ENCODE peak calls at places on chromosomes 3 and 15, in eight cellular contexts. R is IMR-90; S is CD8-positive, alpha-beta memory T cell; V is astrocyte; Z is uterus; M is Panc1; K is brain microvascular endothelial cell; E is mammary epithelial cell. P is an unnamed sample.

GRCh38 chr3:23615068-23615467 is 190.7 kb upstream of the UBE2E1 start:
- DNase-seq in R (no peak), S (no peak), V (no peak), Z (no peak), M (no peak), K (no peak), E (no peak), P (no peak)

GRCh38 chr3:37806505-37807291 is 55.0 kb upstream of the CTDSPL start:
- DNase-seq in R (no peak), S (no peak), V (no peak), Z (no peak), M (no peak), K (no peak), E (no peak), P (no peak)

GRCh38 chr3:38119802-38120689 is 16.9 kb downstream of the ACAA1 start:
- DNase-seq in R (no peak), S (no peak), V (no peak), Z (peak; percentile 9), M (no peak), K (no peak), E (no peak), P (no peak)

GRCh38 chr3:110810356-110810755 is 261.3 kb upstream of the NECTIN3 start:
- DNase-seq in R (peak; percentile 62), S (no peak), V (no peak), Z (no peak), M (no peak), K (no peak), E (peak; percentile 24), P (no peak)

GRCh38 chr15:81270781-81271491 is 53.0 kb downstream of the STARD5 start:
- DNase-seq in R (peak; percentile 77), S (no peak), V (peak; percentile 49), Z (no peak), M (no peak), K (peak; percentile 68), E (peak; percentile 7), P (no peak)

GRCh38 chr15:70259030-70259424 is 161.3 kb upstream of the TLE3 start:
- DNase-seq in R (peak; percentile 62), S (peak; percentile 58), V (peak; percentile 51), Z (peak; percentile 65), M (no peak), K (peak; percentile 62), E (no peak), P (peak; percentile 62)

GRCh38 chr15:62957130-62957529 is 85.4 kb upstream of the TPM1 start:
- DNase-seq in R (peak; percentile 29), S (no peak), V (no peak), Z (no peak), M (no peak), K (no peak), E (peak; percentile 31), P (no peak)

GRCh38 chr3:114714957-114715356 is 421.1 kb downstream of the TIGIT start:
- DNase-seq in R (no peak), S (no peak), V (no peak), Z (no peak), M (no peak), K (no peak), E (no peak), P (no peak)

GRCh38 chr15:70374096-70374495 is 276.4 kb upstream of the TLE3 start:
- DNase-seq in R (no peak), S (no peak), V (no peak), Z (no peak), M (no peak), K (no peak), E (no peak), P (no peak)

GRCh38 chr3:120418866-120419490 is 31.8 kb downstream of the FSTL1 start:
- DNase-seq in R (no peak), S (peak; percentile 2), V (no peak), Z (no peak), M (peak; percentile 12), K (peak; percentile 31), E (peak; percentile 54), P (peak; percentile 80)

GRCh38 chr3:157129782-157130137 is 30.2 kb downstream of the CCNL1 start:
- DNase-seq in R (no peak), S (no peak), V (peak; percentile 42), Z (no peak), M (no peak), K (no peak), E (peak; percentile 90), P (no peak)

GRCh38 chr15:96331141-96331941 is 841 bp downstream of the NR2F2 start:
- DNase-seq in R (no peak), S (no peak), V (peak; percentile 29), Z (no peak), M (no peak), K (peak; percentile 34), E (no peak), P (no peak)

GRCh38 chr15:96332854-96333193 is 2.3 kb downstream of the NR2F2 start:
- DNase-seq in R (no peak), S (no peak), V (no peak), Z (no peak), M (no peak), K (peak; percentile 0), E (no peak), P (no peak)

GRCh38 chr15:96333194-96334016 is 2.9 kb downstream of the NR2F2 start:
- DNase-seq in R (no peak), S (no peak), V (peak; percentile 25), Z (no peak), M (no peak), K (peak; percentile 38), E (no peak), P (no peak)

GRCh38 chr15:96330450-96331140 is at the start of gene NR2F2:
- DNase-seq in R (peak; percentile 99), S (peak; percentile 14), V (peak; percentile 97), Z (peak; percentile 99), M (no peak), K (peak; percentile 99), E (peak; percentile 96), P (peak; percentile 60)

DNA sequence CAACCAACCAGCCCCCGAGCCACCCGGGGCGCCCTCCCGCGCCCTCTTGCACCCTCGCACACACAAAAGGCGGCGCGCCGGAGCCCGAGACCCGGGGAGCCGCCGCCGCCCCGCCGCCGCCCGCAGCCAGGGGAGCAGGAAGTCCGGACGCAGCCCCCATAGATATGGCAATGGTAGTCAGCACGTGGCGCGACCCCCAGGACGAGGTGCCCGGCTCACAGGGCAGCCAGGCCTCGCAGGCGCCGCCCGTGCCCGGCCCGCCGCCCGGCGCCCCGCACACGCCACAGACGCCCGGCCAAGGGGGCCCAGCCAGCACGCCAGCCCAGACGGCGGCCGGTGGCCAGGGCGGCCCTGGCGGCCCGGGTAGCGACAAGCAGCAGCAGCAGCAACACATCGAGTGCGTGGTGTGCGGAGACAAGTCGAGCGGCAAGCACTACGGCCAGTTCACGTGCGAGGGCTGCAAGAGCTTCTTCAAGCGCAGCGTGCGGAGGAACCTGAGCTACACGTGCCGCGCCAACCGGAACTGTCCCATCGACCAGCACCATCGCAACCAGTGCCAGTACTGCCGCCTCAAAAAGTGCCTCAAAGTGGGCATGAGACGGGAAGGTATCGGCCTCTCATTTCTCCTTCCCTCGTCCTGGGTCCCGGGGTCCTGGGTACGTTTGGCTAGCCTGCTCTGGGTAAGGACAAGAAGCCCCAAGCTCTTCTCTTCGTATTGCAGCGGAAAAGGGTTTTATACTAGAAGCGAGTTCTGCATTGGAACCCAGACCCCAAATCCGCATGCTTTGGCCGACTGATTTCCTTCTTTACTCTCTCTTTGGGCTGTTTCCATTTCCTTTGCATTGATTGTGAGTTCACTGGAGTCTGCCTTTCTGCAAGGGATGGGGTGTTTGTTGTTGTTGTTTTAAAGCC is 1.7 kb downstream of the NR2F2 start:
- DNase-seq in R (no peak), S (no peak), V (peak; percentile 35), Z (no peak), M (no peak), K (peak; percentile 35), E (no peak), P (no peak)
- H3K27me3 ChIP-seq in R (no peaks in the 10 kb centered on the region), S (peaks cover 50% of the 10 kb centered on the region), V (no peaks in the 10 kb centered on the region), Z (no peaks in the 10 kb centered on the region), M (no peaks in the 10 kb centered on the region), K (no peaks in the 10 kb centered on the region), E (no peaks in the 10 kb centered on the region), P (peaks cover 90% of the 10 kb centered on the region)

GRCh38 chr15:32030795-32031194 is 480 bp downstream of the CHRNA7 start:
- DNase-seq in R (no peak), S (no peak), V (no peak), Z (no peak), M (no peak), K (no peak), E (no peak), P (no peak)

GRCh38 chr15:32029409-32029861 is 880 bp upstream of the CHRNA7 start:
- DNase-seq in R (no peak), S (no peak), V (no peak), Z (peak; percentile 20), M (no peak), K (no peak), E (no peak), P (peak; percentile 71)

GRCh38 chr15:32033186-32033890 is 3.0 kb downstream of the CHRNA7 start:
- DNase-seq in R (no peak), S (no peak), V (no peak), Z (no peak), M (no peak), K (no peak), E (no peak), P (no peak)

GRCh38 chr15:32028921-32029320 is 1.4 kb upstream of the CHRNA7 start:
- DNase-seq in R (no peak), S (no peak), V (no peak), Z (no peak), M (no peak), K (no peak), E (no peak), P (no peak)

GRCh38 chr15:32029862-32030781 is at the start of gene CHRNA7:
- DNase-seq in R (peak; percentile 3), S (no peak), V (peak; percentile 4), Z (peak; percentile 52), M (no peak), K (peak; percentile 11), E (peak; percentile 15), P (peak; percentile 44)
- H3K27me3 ChIP-seq in R (peaks cover 29% of the 10 kb centered on the region), S (peaks cover 26% of the 10 kb centered on the region), V (peaks cover 28% of the 10 kb centered on the region), Z (no peaks in the 10 kb centered on the region), M (peaks cover 21% of the 10 kb centered on the region), K (peaks cover 22% of the 10 kb centered on the region), E (peaks cover 7% of the 10 kb centered on the region), P (no peaks in the 10 kb centered on the region)

DNA sequence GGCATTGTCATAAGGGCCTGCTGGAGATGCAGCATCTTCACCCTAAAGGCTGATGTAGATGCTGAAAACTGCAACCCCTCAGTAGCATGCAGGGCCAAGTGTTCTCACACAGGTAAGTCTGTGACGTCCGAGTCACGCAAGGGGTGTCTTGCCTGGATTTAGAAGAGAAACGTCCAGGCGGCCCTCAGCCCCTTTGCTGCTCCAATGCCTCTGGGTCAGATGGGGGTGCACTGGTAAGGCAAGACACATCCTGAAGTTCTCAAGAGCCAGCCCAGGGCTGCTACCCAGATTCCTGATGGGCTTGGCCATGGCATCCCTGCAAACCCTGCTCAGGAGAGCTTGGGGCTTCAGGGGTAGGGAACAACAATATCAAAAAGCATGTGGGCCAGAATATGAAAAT is 25.4 kb downstream of the ONECUT1 start:
- DNase-seq in R (no peak), S (no peak), V (no peak), Z (no peak), M (no peak), K (no peak), E (no peak), P (no peak)
- H3K27me3 ChIP-seq in R (peaks cover 13% of the 10 kb centered on the region), S (peaks cover 13% of the 10 kb centered on the region), V (peaks cover 11% of the 10 kb centered on the region), Z (peaks cover 3% of the 10 kb centered on the region), M (peaks cover 34% of the 10 kb centered on the region), K (no peaks in the 10 kb centered on the region), E (no peaks in the 10 kb centered on the region), P (peaks cover 14% of the 10 kb centered on the region)

DNA sequence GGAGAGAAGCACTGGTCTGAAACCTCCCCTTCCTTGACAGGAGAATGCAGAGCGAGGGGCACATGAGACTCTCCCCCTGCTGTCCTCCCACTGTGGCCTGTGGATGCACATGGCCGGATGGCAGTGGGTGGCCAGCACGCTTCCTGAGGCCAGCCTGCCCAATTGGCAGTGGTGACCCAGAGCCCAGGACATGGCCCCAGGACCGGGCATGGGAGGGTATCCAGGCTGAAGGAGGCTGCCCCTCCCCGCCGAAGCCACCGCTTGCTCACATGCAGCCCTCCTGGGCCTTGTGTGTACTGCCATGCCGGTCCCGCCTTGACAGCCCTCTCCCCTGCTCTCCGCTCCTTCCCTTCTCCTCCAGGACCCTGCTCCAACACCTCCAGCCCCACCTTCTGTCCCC is 100.9 kb downstream of the MEGF11 start:
- DNase-seq in R (no peak), S (no peak), V (no peak), Z (no peak), M (no peak), K (no peak), E (no peak), P (no peak)
- H3K27me3 ChIP-seq in R (peaks cover 57% of the 10 kb centered on the region), S (no peaks in the 10 kb centered on the region), V (peaks cover 24% of the 10 kb centered on the region), Z (no peaks in the 10 kb centered on the region), M (peaks cover 14% of the 10 kb centered on the region), K (peaks cover 7% of the 10 kb centered on the region), E (peaks cover 6% of the 10 kb centered on the region), P (no peaks in the 10 kb centered on the region)

P was measured in dorsolateral prefrontal cortex.